ENCODE peak calls at places on chromosomes 7 and 10, in five cellular contexts. N is A549, I is ovary, P is esophagus muscularis mucosa, K is H1. Z is an unnamed sample.

GRCh38 chr7:2198206-2198605 is 34.5 kb downstream of the MAD1L1 start:
- DNase-seq in N (no peak), I (no peak), P (no peak), K (no peak), Z (no peak)

GRCh38 chr7:3564231-3564630 is 263.2 kb downstream of the SDK1 start:
- DNase-seq in N (no peak), I (no peak), P (no peak), K (no peak), Z (no peak)

GRCh38 chr7:66886152-66886551 is 34.9 kb upstream of the TMEM248 start:
- DNase-seq in N (no peak), I (no peak), P (no peak), K (no peak), Z (no peak)

GRCh38 chr10:99435986-99436633 is 5.7 kb upstream of the GOT1 start:
- DNase-seq in N (peak; percentile 51), I (no peak), P (no peak), K (no peak), Z (no peak)

GRCh38 chr7:39686261-39686924 is 63.0 kb downstream of the RALA start:
- DNase-seq in N (no peak), I (no peak), P (no peak), K (no peak), Z (no peak)

GRCh38 chr7:157195868-157196267 is 57.1 kb downstream of the UBE3C start:
- DNase-seq in N (no peak), I (no peak), P (no peak), K (no peak), Z (no peak)

GRCh38 chr7:54995631-54996340 is 23.0 kb upstream of the EGFR start:
- DNase-seq in N (peak; percentile 85), I (no peak), P (peak; percentile 57), K (no peak), Z (no peak)

GRCh38 chr10:53403688-53404087 is 631.1 kb upstream of the MBL2 start:
- DNase-seq in N (no peak), I (peak; percentile 16), P (no peak), K (no peak), Z (peak; percentile 14)

GRCh38 chr7:80548790-80549530 is 37.1 kb upstream of the GNAT3 start:
- DNase-seq in N (no peak), I (no peak), P (no peak), K (no peak), Z (no peak)

GRCh38 chr7:140698477-140698876 is 2.0 kb downstream of the NDUFB2 start:
- DNase-seq in N (no peak), I (no peak), P (no peak), K (no peak), Z (no peak)

GRCh38 chr10:100020883-100021248 is 11.1 kb upstream of the DNMBP start:
- DNase-seq in N (no peak), I (no peak), P (no peak), K (no peak), Z (no peak)

GRCh38 chr7:140595468-140596147 is 45.0 kb downstream of the DENND2A start:
- DNase-seq in N (no peak), I (peak; percentile 35), P (no peak), K (no peak), Z (no peak)

GRCh38 chr7:134676743-134677142 is 30.1 kb downstream of the BPGM start:
- DNase-seq in N (no peak), I (no peak), P (no peak), K (no peak), Z (no peak)

GRCh38 chr10:75887981-75888380 is 456.6 kb downstream of the LRMDA start:
- DNase-seq in N (no peak), I (no peak), P (no peak), K (no peak), Z (no peak)

GRCh38 chr7:150986099-150986512 is 4.7 kb upstream of the NOS3 start:
- DNase-seq in N (peak; percentile 64), I (no peak), P (no peak), K (no peak), Z (peak; percentile 25)

GRCh38 chr10:51257511-51258248 is 183.4 kb downstream of the PRKG1 start:
- DNase-seq in N (no peak), I (no peak), P (no peak), K (no peak), Z (no peak)

GRCh38 chr7:95155965-95156364 is 168.4 kb downstream of the PON1 start:
- DNase-seq in N (no peak), I (no peak), P (no peak), K (no peak), Z (no peak)

GRCh38 chr7:41222704-41223103 is 480.2 kb downstream of the INHBA start:
- DNase-seq in N (no peak), I (no peak), P (no peak), K (no peak), Z (no peak)

GRCh38 chr7:18230271-18230670 is 202.6 kb upstream of the PRPS1L1 start:
- DNase-seq in N (no peak), I (no peak), P (no peak), K (no peak), Z (no peak)

GRCh38 chr10:48627984-48628609 is 23.2 kb upstream of the ARHGAP22 start:
- DNase-seq in N (no peak), I (no peak), P (peak; percentile 90), K (no peak), Z (no peak)

GRCh38 chr7:142438235-142438922 is 180.5 kb upstream of the PRSS58 start:
- DNase-seq in N (peak; percentile 66), I (no peak), P (no peak), K (no peak), Z (no peak)

GRCh38 chr10:110501142-110501937 is 3.6 kb downstream of the DUSP5 start:
- DNase-seq in N (peak; percentile 93), I (peak; percentile 85), P (no peak), K (no peak), Z (peak; percentile 81)

GRCh38 chr7:130393095-130393494 is 12.8 kb downstream of the CPA1 start:
- DNase-seq in N (no peak), I (peak; percentile 67), P (peak; percentile 70), K (no peak), Z (no peak)

GRCh38 chr10:86165666-86166065 is 200.9 kb downstream of the GRID1 start:
- DNase-seq in N (no peak), I (no peak), P (no peak), K (no peak), Z (no peak)

GRCh38 chr10:71225291-71226058 is 13.1 kb downstream of the UNC5B start:
- DNase-seq in N (no peak), I (peak; percentile 11), P (no peak), K (no peak), Z (no peak)

GRCh38 chr7:70583965-70584883 is 547.7 kb upstream of the GALNT17 start:
- DNase-seq in N (no peak), I (no peak), P (no peak), K (no peak), Z (no peak)

GRCh38 chr7:25098096-25099046 is 26.7 kb downstream of the CYCS start:
- DNase-seq in N (peak; percentile 81), I (peak; percentile 57), P (no peak), K (peak; percentile 15), Z (peak; percentile 54)

GRCh38 chr7:158078161-158078910 is 509.3 kb downstream of the PTPRN2 start:
- DNase-seq in N (no peak), I (no peak), P (no peak), K (no peak), Z (no peak)

GRCh38 chr10:69315100-69315542 is 36.8 kb downstream of the HK1 start:
- DNase-seq in N (no peak), I (no peak), P (no peak), K (no peak), Z (no peak)

GRCh38 chr7:92461027-92462003 is 14.0 kb downstream of the GATAD1 start:
- DNase-seq in N (peak; percentile 61), I (no peak), P (no peak), K (no peak), Z (no peak)

GRCh38 chr10:29239569-29240472 is 49.0 kb upstream of the LYZL1 start:
- DNase-seq in N (peak; percentile 47), I (no peak), P (peak; percentile 83), K (no peak), Z (no peak)

GRCh38 chr7:6130007-6130587 is 98.9 kb downstream of the ANKRD61 start:
- DNase-seq in N (no peak), I (no peak), P (no peak), K (no peak), Z (no peak)
- TF ChIP-seq EP300 in N (no peak), I (no peak), P (no peak), K (no peak), Z (no peak)

DNA sequence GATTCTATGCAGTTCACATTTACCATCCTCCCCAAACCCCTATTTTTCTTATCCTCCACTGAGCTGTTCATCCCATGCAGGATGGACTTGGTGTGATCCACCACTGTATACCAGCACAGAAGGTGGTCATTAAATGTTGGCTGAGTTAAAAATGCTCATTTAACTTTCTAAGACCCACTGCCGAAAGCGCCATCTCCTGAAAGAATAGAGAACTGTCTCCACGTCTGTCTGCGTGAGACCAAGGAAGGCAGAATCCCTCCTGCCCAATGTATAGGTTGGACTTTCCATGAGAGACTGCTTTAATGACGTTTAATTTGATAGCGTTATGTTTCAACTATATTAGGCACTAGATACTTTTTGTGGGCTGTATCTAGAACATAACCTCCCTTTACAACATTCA is 124.3 kb downstream of the GPAM start:
- DNase-seq in N (no peak), I (no peak), P (no peak), K (no peak), Z (no peak)
- TF ChIP-seq CTCF in N (no peak), I (no peak), P (no peak), K (peak; percentile 41), Z (no peak)

GRCh38 chr7:91243591-91244368 is 20.5 kb upstream of the FZD1 start:
- DNase-seq in N (no peak), I (no peak), P (no peak), K (no peak), Z (no peak)

GRCh38 chr7:91239171-91239604 is 25.0 kb upstream of the FZD1 start:
- DNase-seq in N (no peak), I (no peak), P (no peak), K (no peak), Z (no peak)

GRCh38 chr7:91242097-91242846 is 22.0 kb upstream of the FZD1 start:
- DNase-seq in N (no peak), I (no peak), P (no peak), K (no peak), Z (no peak)

GRCh38 chr7:91240546-91240945 is 23.7 kb upstream of the FZD1 start:
- DNase-seq in N (no peak), I (peak; percentile 58), P (no peak), K (no peak), Z (peak; percentile 53)

GRCh38 chr7:91239772-91240171 is 24.5 kb upstream of the FZD1 start:
- DNase-seq in N (no peak), I (no peak), P (no peak), K (no peak), Z (no peak)
- TF ChIP-seq EP300 in N (no peak), I (no peak), P (no peak), K (no peak), Z (no peak)

DNA sequence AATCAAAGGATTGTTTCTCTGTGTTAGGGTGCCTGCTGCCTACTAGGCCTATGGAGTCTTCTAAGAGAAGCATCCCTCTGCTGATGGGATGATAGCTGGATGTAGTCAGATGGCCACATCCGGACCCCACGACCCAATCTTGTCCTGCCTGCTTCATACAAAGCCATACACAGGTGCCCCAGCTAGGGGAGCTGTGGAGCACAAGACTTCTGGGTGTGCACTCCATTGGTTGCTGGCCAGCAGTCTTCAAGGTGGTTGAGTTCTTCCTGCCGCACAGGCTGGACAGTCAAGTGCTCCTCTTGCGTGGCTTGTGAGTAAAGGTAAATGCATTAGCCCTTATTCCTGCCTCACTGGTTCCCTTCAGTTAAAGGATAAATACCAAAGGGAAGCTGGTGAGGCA is 120.2 kb downstream of the TEX36 start:
- DNase-seq in N (peak; percentile 33), I (no peak), P (no peak), K (no peak), Z (no peak)
- TF ChIP-seq CTCF in N (no peak), I (no peak), P (no peak), K (peak; percentile 29), Z (no peak)